ENCODE peak calls at places on chromosome 17, in four cellular contexts. One of them, this sample, is unnamed.

GRCh38 chr17:19003966-19004600 is 481 bp downstream of the FAM83G start:
- DNase-seq in right atrium auricular region: no peak
- DNase-seq in heart left ventricle: no peak
- DNase-seq in SJSA1: no peak
- DNase-seq in this sample: peak

GRCh38 chr17:28570716-28571254 is 539 bp downstream of the PIGS start:
- DNase-seq in right atrium auricular region: no peak
- DNase-seq in heart left ventricle: peak
- DNase-seq in SJSA1: no peak
- DNase-seq in this sample: peak

GRCh38 chr17:73534575-73534940 is 109.7 kb downstream of the SDK2 start:
- DNase-seq in right atrium auricular region: no peak
- DNase-seq in heart left ventricle: no peak
- DNase-seq in SJSA1: no peak
- DNase-seq in this sample: no peak

GRCh38 chr17:53736516-53737274 is 86.0 kb upstream of the KIF2B start:
- DNase-seq in right atrium auricular region: no peak
- DNase-seq in heart left ventricle: no peak
- DNase-seq in SJSA1: no peak
- DNase-seq in this sample: no peak

GRCh38 chr17:7883781-7884386 is 4.7 kb upstream of the CHD3 start:
- DNase-seq in right atrium auricular region: no peak
- DNase-seq in heart left ventricle: no peak
- DNase-seq in SJSA1: no peak
- DNase-seq in this sample: peak

GRCh38 chr17:42623732-42624596 is 14.5 kb downstream of the TUBG1 start:
- DNase-seq in right atrium auricular region: no peak
- DNase-seq in heart left ventricle: no peak
- DNase-seq in SJSA1: no peak
- DNase-seq in this sample: no peak

GRCh38 chr17:56593741-56594527 is 435 bp downstream of the NOG start:
- DNase-seq in right atrium auricular region: no peak
- DNase-seq in heart left ventricle: peak
- DNase-seq in SJSA1: peak
- DNase-seq in this sample: peak

GRCh38 chr17:78950870-78951269 is 25.7 kb upstream of the TIMP2 start:
- DNase-seq in right atrium auricular region: no peak
- DNase-seq in heart left ventricle: no peak
- DNase-seq in SJSA1: no peak
- DNase-seq in this sample: no peak

GRCh38 chr17:17675925-17676534 is 5.2 kb upstream of the RAI1 start:
- DNase-seq in right atrium auricular region: no peak
- DNase-seq in heart left ventricle: no peak
- DNase-seq in SJSA1: no peak
- DNase-seq in this sample: no peak

GRCh38 chr17:12599185-12599920 is 66.3 kb upstream of the MYOCD start:
- DNase-seq in right atrium auricular region: no peak
- DNase-seq in heart left ventricle: no peak
- DNase-seq in SJSA1: no peak
- DNase-seq in this sample: no peak

GRCh38 chr17:2936351-2936750 is 127.1 kb downstream of the OR1D5 start:
- DNase-seq in right atrium auricular region: no peak
- DNase-seq in heart left ventricle: no peak
- DNase-seq in SJSA1: no peak
- DNase-seq in this sample: no peak

GRCh38 chr17:45325810-45326209 is 9.0 kb upstream of the MAP3K14 start:
- DNase-seq in right atrium auricular region: no peak
- DNase-seq in heart left ventricle: no peak
- DNase-seq in SJSA1: no peak
- DNase-seq in this sample: no peak

GRCh38 chr17:76480676-76481075 is 13.3 kb downstream of the AANAT start:
- DNase-seq in right atrium auricular region: no peak
- DNase-seq in heart left ventricle: no peak
- DNase-seq in SJSA1: no peak
- DNase-seq in this sample: no peak

GRCh38 chr17:53353919-53354351 is 468.8 kb upstream of the KIF2B start:
- DNase-seq in right atrium auricular region: no peak
- DNase-seq in heart left ventricle: no peak
- DNase-seq in SJSA1: no peak
- DNase-seq in this sample: no peak

GRCh38 chr17:79135011-79135410 is 60.4 kb downstream of the ENGASE start:
- DNase-seq in right atrium auricular region: no peak
- DNase-seq in heart left ventricle: no peak
- DNase-seq in SJSA1: no peak
- DNase-seq in this sample: no peak

GRCh38 chr17:17568772-17569195 is 22.7 kb downstream of the PEMT start:
- DNase-seq in right atrium auricular region: no peak
- DNase-seq in heart left ventricle: peak
- DNase-seq in SJSA1: peak
- DNase-seq in this sample: peak

GRCh38 chr17:34567665-34568064 is 11.7 kb upstream of the TMEM132E start:
- DNase-seq in right atrium auricular region: no peak
- DNase-seq in heart left ventricle: no peak
- DNase-seq in SJSA1: no peak
- DNase-seq in this sample: no peak

GRCh38 chr17:14779236-14779635 is 478.4 kb downstream of the HS3ST3B1 start:
- DNase-seq in right atrium auricular region: no peak
- DNase-seq in heart left ventricle: no peak
- DNase-seq in SJSA1: no peak
- DNase-seq in this sample: no peak

GRCh38 chr17:46727572-46728348 is 90.7 kb downstream of the WNT3 start:
- DNase-seq in right atrium auricular region: no peak
- DNase-seq in heart left ventricle: no peak
- DNase-seq in SJSA1: peak
- DNase-seq in this sample: no peak

GRCh38 chr17:21017861-21018260 is 24.9 kb downstream of the USP22 start:
- DNase-seq in right atrium auricular region: no peak
- DNase-seq in heart left ventricle: no peak
- DNase-seq in SJSA1: no peak
- DNase-seq in this sample: no peak

GRCh38 chr17:2924211-2924610 is 128.0 kb downstream of the RAP1GAP2 start:
- DNase-seq in right atrium auricular region: no peak
- DNase-seq in heart left ventricle: no peak
- DNase-seq in SJSA1: no peak
- DNase-seq in this sample: no peak

GRCh38 chr17:933168-934083 is 46.1 kb downstream of the NXN start:
- DNase-seq in right atrium auricular region: no peak
- DNase-seq in heart left ventricle: no peak
- DNase-seq in SJSA1: peak
- DNase-seq in this sample: no peak

GRCh38 chr17:77457572-77458201 is 316.9 kb downstream of the SEC14L1 start:
- DNase-seq in right atrium auricular region: no peak
- DNase-seq in heart left ventricle: no peak
- DNase-seq in SJSA1: no peak
- DNase-seq in this sample: no peak

GRCh38 chr17:50953831-50954601 is 87.9 kb upstream of the TOB1 start:
- DNase-seq in right atrium auricular region: peak
- DNase-seq in heart left ventricle: peak
- DNase-seq in SJSA1: peak
- DNase-seq in this sample: no peak
- H3K27ac ChIP-seq in right atrium auricular region: peak
- H3K27ac ChIP-seq in heart left ventricle: peak
- H3K27ac ChIP-seq in SJSA1: no peak
- H3K27ac ChIP-seq in this sample: no peak

DNA sequence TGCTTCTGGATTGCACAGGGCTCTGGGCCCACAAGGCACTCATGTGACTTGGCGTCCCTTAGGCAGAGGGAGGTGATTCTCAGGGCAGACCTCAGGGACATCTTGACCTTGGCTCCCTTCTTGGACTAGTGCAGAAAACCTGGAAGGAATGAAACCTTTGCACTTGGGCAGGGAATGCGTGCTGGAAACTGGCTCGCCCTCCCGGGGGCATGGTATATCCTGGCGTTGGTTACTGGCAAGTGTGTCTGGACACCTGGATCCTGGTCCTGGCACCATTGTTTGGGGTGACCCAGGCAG is 63.5 kb upstream of the LGALS9 start:
- DNase-seq in right atrium auricular region: no peak
- DNase-seq in heart left ventricle: no peak
- DNase-seq in SJSA1: no peak
- DNase-seq in this sample: no peak
- H3K27ac ChIP-seq in right atrium auricular region: no peak
- H3K27ac ChIP-seq in heart left ventricle: no peak
- H3K27ac ChIP-seq in SJSA1: no peak
- H3K27ac ChIP-seq in this sample: no peak

GRCh38 chr17:48634446-48635208 is 8.5 kb upstream of the HOXB9 start:
- DNase-seq in right atrium auricular region: no peak
- DNase-seq in heart left ventricle: no peak
- DNase-seq in SJSA1: no peak
- DNase-seq in this sample: no peak
- H3K27ac ChIP-seq in right atrium auricular region: no peak
- H3K27ac ChIP-seq in heart left ventricle: no peak
- H3K27ac ChIP-seq in SJSA1: no peak
- H3K27ac ChIP-seq in this sample: no peak

DNA sequence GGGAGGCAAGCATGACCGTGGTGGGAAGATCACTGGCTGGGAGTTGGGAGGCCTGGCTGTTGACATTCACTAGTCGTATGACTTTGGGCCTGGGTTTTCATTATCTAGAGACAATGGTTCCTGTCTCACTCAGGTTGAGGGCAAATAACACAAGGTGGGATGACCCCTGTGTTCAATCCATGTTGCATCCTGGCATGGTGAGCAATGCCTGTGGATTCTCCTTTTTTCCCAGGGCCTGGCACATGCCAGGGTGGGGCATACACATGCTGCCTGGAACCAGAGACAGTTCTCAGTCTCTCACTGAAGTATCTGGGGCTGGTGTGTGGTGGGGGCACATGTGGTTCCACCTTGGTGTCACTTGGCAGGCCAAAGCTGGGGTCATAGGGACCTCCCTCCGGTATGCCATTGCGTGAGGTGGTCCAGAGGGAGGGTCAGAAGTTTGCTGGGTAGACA is 5.4 kb downstream of the THRA start:
- DNase-seq in right atrium auricular region: no peak
- DNase-seq in heart left ventricle: peak
- DNase-seq in SJSA1: no peak
- DNase-seq in this sample: no peak
- H3K27ac ChIP-seq in right atrium auricular region: peak
- H3K27ac ChIP-seq in heart left ventricle: peak
- H3K27ac ChIP-seq in SJSA1: no peak
- H3K27ac ChIP-seq in this sample: peak

GRCh38 chr17:59370580-59371299 is 39.3 kb downstream of the YPEL2 start:
- DNase-seq in right atrium auricular region: no peak
- DNase-seq in heart left ventricle: no peak
- DNase-seq in SJSA1: no peak
- DNase-seq in this sample: no peak
- H3K27ac ChIP-seq in right atrium auricular region: peak
- H3K27ac ChIP-seq in heart left ventricle: peak
- H3K27ac ChIP-seq in SJSA1: no peak
- H3K27ac ChIP-seq in this sample: no peak

GRCh38 chr17:63193827-63194226 is 227.8 kb downstream of the TANC2 start:
- DNase-seq in right atrium auricular region: no peak
- DNase-seq in heart left ventricle: no peak
- DNase-seq in SJSA1: no peak
- DNase-seq in this sample: no peak

GRCh38 chr17:63191610-63192009 is 225.6 kb downstream of the TANC2 start:
- DNase-seq in right atrium auricular region: no peak
- DNase-seq in heart left ventricle: peak
- DNase-seq in SJSA1: no peak
- DNase-seq in this sample: no peak

GRCh38 chr17:63189930-63190329 is 223.9 kb downstream of the TANC2 start:
- DNase-seq in right atrium auricular region: no peak
- DNase-seq in heart left ventricle: no peak
- DNase-seq in SJSA1: no peak
- DNase-seq in this sample: no peak

GRCh38 chr17:63189082-63189481 is 223.0 kb downstream of the TANC2 start:
- DNase-seq in right atrium auricular region: no peak
- DNase-seq in heart left ventricle: no peak
- DNase-seq in SJSA1: no peak
- DNase-seq in this sample: no peak

GRCh38 chr17:63190821-63191220 is 224.8 kb downstream of the TANC2 start:
- DNase-seq in right atrium auricular region: no peak
- DNase-seq in heart left ventricle: no peak
- DNase-seq in SJSA1: no peak
- DNase-seq in this sample: no peak
- H3K27ac ChIP-seq in right atrium auricular region: no peak
- H3K27ac ChIP-seq in heart left ventricle: no peak
- H3K27ac ChIP-seq in SJSA1: no peak
- H3K27ac ChIP-seq in this sample: no peak

GRCh38 chr17:80751070-80751459 is 206.4 kb downstream of the RPTOR start:
- DNase-seq in right atrium auricular region: no peak
- DNase-seq in heart left ventricle: no peak
- DNase-seq in SJSA1: no peak
- DNase-seq in this sample: peak

GRCh38 chr17:80750263-80750662 is 205.6 kb downstream of the RPTOR start:
- DNase-seq in right atrium auricular region: no peak
- DNase-seq in heart left ventricle: no peak
- DNase-seq in SJSA1: peak
- DNase-seq in this sample: no peak

GRCh38 chr17:80753946-80754345 is 209.3 kb downstream of the RPTOR start:
- DNase-seq in right atrium auricular region: no peak
- DNase-seq in heart left ventricle: no peak
- DNase-seq in SJSA1: no peak
- DNase-seq in this sample: no peak

GRCh38 chr17:80751460-80752368 is 207.1 kb downstream of the RPTOR start:
- DNase-seq in right atrium auricular region: no peak
- DNase-seq in heart left ventricle: no peak
- DNase-seq in SJSA1: peak
- DNase-seq in this sample: no peak

GRCh38 chr17:80752369-80752705 is 207.7 kb downstream of the RPTOR start:
- DNase-seq in right atrium auricular region: no peak
- DNase-seq in heart left ventricle: no peak
- DNase-seq in SJSA1: no peak
- DNase-seq in this sample: no peak
- H3K27ac ChIP-seq in right atrium auricular region: no peak
- H3K27ac ChIP-seq in heart left ventricle: peak
- H3K27ac ChIP-seq in SJSA1: peak
- H3K27ac ChIP-seq in this sample: peak

GRCh38 chr17:6666077-6666521 is 14.5 kb downstream of the C17orf100 start:
- DNase-seq in right atrium auricular region: peak
- DNase-seq in heart left ventricle: peak
- DNase-seq in SJSA1: peak
- DNase-seq in this sample: peak
- H3K27ac ChIP-seq in right atrium auricular region: no peak
- H3K27ac ChIP-seq in heart left ventricle: no peak
- H3K27ac ChIP-seq in SJSA1: no peak
- H3K27ac ChIP-seq in this sample: no peak

GRCh38 chr17:67021718-67022450 is 22.5 kb upstream of the CACNG1 start:
- DNase-seq in right atrium auricular region: no peak
- DNase-seq in heart left ventricle: no peak
- DNase-seq in SJSA1: no peak
- DNase-seq in this sample: no peak
- H3K27ac ChIP-seq in right atrium auricular region: no peak
- H3K27ac ChIP-seq in heart left ventricle: no peak
- H3K27ac ChIP-seq in SJSA1: no peak
- H3K27ac ChIP-seq in this sample: no peak

DNA sequence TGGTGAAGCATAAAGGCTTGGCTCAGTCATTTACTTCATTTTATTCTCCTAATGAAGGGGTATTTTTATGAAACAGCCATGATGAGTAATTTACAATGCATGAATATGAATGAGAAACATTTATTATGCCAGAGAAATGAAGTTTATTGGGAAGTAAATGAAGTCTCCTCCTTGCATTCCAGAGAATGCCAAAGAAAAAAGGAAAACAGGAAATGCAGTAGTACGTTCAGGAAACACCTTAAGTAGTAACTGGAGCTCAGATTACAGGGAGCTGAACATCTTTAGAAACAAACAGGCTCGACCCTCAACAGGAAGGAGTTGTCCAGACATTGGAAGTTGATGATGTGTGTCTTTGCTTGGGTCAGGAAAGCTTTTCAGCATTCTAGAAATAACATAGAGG is 4.6 kb downstream of the KRT34 start:
- DNase-seq in right atrium auricular region: no peak
- DNase-seq in heart left ventricle: no peak
- DNase-seq in SJSA1: no peak
- DNase-seq in this sample: no peak
- H3K27ac ChIP-seq in right atrium auricular region: no peak
- H3K27ac ChIP-seq in heart left ventricle: no peak
- H3K27ac ChIP-seq in SJSA1: peak
- H3K27ac ChIP-seq in this sample: no peak

This sample was measured in CD4-positive, alpha-beta T cell.